ENCODE peak calls at places on chromosomes 4 and X, in seven cellular contexts. One of them, this sample, is unnamed.

GRCh38 chrX:48971325-48972213 is at the start of gene KCND1:
- DNase-seq in germinal center: no peak
- DNase-seq in CD8-positive, alpha-beta memory T cell: no peak
- DNase-seq in activated CD8-positive, alpha-beta memory T cell treated with anti-CD3 and anti-CD28 coated beads for 4 hours: no peak
- DNase-seq in upper lobe of right lung: no peak
- DNase-seq in choroid plexus epithelial cell: peak
- DNase-seq in activated naive CD4-positive, alpha-beta T cell: no peak
- DNase-seq in this sample: no peak

GRCh38 chr4:151626228-151626627 is 134.6 kb downstream of the GATB start:
- DNase-seq in germinal center: no peak
- DNase-seq in CD8-positive, alpha-beta memory T cell: no peak
- DNase-seq in activated CD8-positive, alpha-beta memory T cell treated with anti-CD3 and anti-CD28 coated beads for 4 hours: no peak
- DNase-seq in upper lobe of right lung: no peak
- DNase-seq in choroid plexus epithelial cell: no peak
- DNase-seq in activated naive CD4-positive, alpha-beta T cell: no peak
- DNase-seq in this sample: no peak

GRCh38 chr4:74805601-74806000 is 11.3 kb upstream of the BTC start:
- DNase-seq in germinal center: no peak
- DNase-seq in CD8-positive, alpha-beta memory T cell: no peak
- DNase-seq in activated CD8-positive, alpha-beta memory T cell treated with anti-CD3 and anti-CD28 coated beads for 4 hours: no peak
- DNase-seq in upper lobe of right lung: no peak
- DNase-seq in choroid plexus epithelial cell: peak
- DNase-seq in activated naive CD4-positive, alpha-beta T cell: no peak
- DNase-seq in this sample: no peak

GRCh38 chrX:44843318-44843702 is 511 bp upstream of the DUSP21 start:
- DNase-seq in germinal center: no peak
- DNase-seq in CD8-positive, alpha-beta memory T cell: no peak
- DNase-seq in activated CD8-positive, alpha-beta memory T cell treated with anti-CD3 and anti-CD28 coated beads for 4 hours: no peak
- DNase-seq in upper lobe of right lung: no peak
- DNase-seq in choroid plexus epithelial cell: no peak
- DNase-seq in activated naive CD4-positive, alpha-beta T cell: no peak
- DNase-seq in this sample: no peak

GRCh38 chr4:2231082-2231481 is 10.8 kb downstream of the HAUS3 start:
- DNase-seq in germinal center: no peak
- DNase-seq in CD8-positive, alpha-beta memory T cell: no peak
- DNase-seq in activated CD8-positive, alpha-beta memory T cell treated with anti-CD3 and anti-CD28 coated beads for 4 hours: no peak
- DNase-seq in upper lobe of right lung: no peak
- DNase-seq in choroid plexus epithelial cell: no peak
- DNase-seq in activated naive CD4-positive, alpha-beta T cell: no peak
- DNase-seq in this sample: no peak

GRCh38 chr4:172357006-172357405 is 543.8 kb downstream of the GALNTL6 start:
- DNase-seq in germinal center: no peak
- DNase-seq in CD8-positive, alpha-beta memory T cell: no peak
- DNase-seq in activated CD8-positive, alpha-beta memory T cell treated with anti-CD3 and anti-CD28 coated beads for 4 hours: no peak
- DNase-seq in upper lobe of right lung: no peak
- DNase-seq in choroid plexus epithelial cell: no peak
- DNase-seq in activated naive CD4-positive, alpha-beta T cell: no peak
- DNase-seq in this sample: no peak

GRCh38 chr4:141657550-141657949 is 21.2 kb downstream of the IL15 start:
- DNase-seq in germinal center: no peak
- DNase-seq in CD8-positive, alpha-beta memory T cell: no peak
- DNase-seq in activated CD8-positive, alpha-beta memory T cell treated with anti-CD3 and anti-CD28 coated beads for 4 hours: no peak
- DNase-seq in upper lobe of right lung: no peak
- DNase-seq in choroid plexus epithelial cell: no peak
- DNase-seq in activated naive CD4-positive, alpha-beta T cell: no peak
- DNase-seq in this sample: no peak

GRCh38 chr4:11367371-11367770 is 61.3 kb downstream of the HS3ST1 start:
- DNase-seq in germinal center: no peak
- DNase-seq in CD8-positive, alpha-beta memory T cell: no peak
- DNase-seq in activated CD8-positive, alpha-beta memory T cell treated with anti-CD3 and anti-CD28 coated beads for 4 hours: no peak
- DNase-seq in upper lobe of right lung: no peak
- DNase-seq in choroid plexus epithelial cell: peak
- DNase-seq in activated naive CD4-positive, alpha-beta T cell: no peak
- DNase-seq in this sample: no peak

GRCh38 chrX:113929004-113929403 is 654.9 kb upstream of the HTR2C start:
- DNase-seq in germinal center: no peak
- DNase-seq in CD8-positive, alpha-beta memory T cell: no peak
- DNase-seq in activated CD8-positive, alpha-beta memory T cell treated with anti-CD3 and anti-CD28 coated beads for 4 hours: no peak
- DNase-seq in upper lobe of right lung: no peak
- DNase-seq in choroid plexus epithelial cell: peak
- DNase-seq in activated naive CD4-positive, alpha-beta T cell: no peak
- DNase-seq in this sample: no peak

GRCh38 chr4:128349921-128350320 is 62.3 kb upstream of the PGRMC2 start:
- DNase-seq in germinal center: no peak
- DNase-seq in CD8-positive, alpha-beta memory T cell: no peak
- DNase-seq in activated CD8-positive, alpha-beta memory T cell treated with anti-CD3 and anti-CD28 coated beads for 4 hours: no peak
- DNase-seq in upper lobe of right lung: no peak
- DNase-seq in choroid plexus epithelial cell: peak
- DNase-seq in activated naive CD4-positive, alpha-beta T cell: no peak
- DNase-seq in this sample: no peak

GRCh38 chr4:73692701-73693100 is 47.7 kb upstream of the CXCL8 start:
- DNase-seq in germinal center: no peak
- DNase-seq in CD8-positive, alpha-beta memory T cell: no peak
- DNase-seq in activated CD8-positive, alpha-beta memory T cell treated with anti-CD3 and anti-CD28 coated beads for 4 hours: no peak
- DNase-seq in upper lobe of right lung: no peak
- DNase-seq in choroid plexus epithelial cell: no peak
- DNase-seq in activated naive CD4-positive, alpha-beta T cell: no peak
- DNase-seq in this sample: no peak

GRCh38 chr4:156941940-156942548 is 29.6 kb downstream of the PDGFC start:
- DNase-seq in germinal center: no peak
- DNase-seq in CD8-positive, alpha-beta memory T cell: no peak
- DNase-seq in activated CD8-positive, alpha-beta memory T cell treated with anti-CD3 and anti-CD28 coated beads for 4 hours: no peak
- DNase-seq in upper lobe of right lung: peak
- DNase-seq in choroid plexus epithelial cell: peak
- DNase-seq in activated naive CD4-positive, alpha-beta T cell: no peak
- DNase-seq in this sample: no peak

GRCh38 chr4:22384154-22384553 is 131.7 kb downstream of the ADGRA3 start:
- DNase-seq in germinal center: no peak
- DNase-seq in CD8-positive, alpha-beta memory T cell: no peak
- DNase-seq in activated CD8-positive, alpha-beta memory T cell treated with anti-CD3 and anti-CD28 coated beads for 4 hours: no peak
- DNase-seq in upper lobe of right lung: no peak
- DNase-seq in choroid plexus epithelial cell: no peak
- DNase-seq in activated naive CD4-positive, alpha-beta T cell: no peak
- DNase-seq in this sample: no peak

GRCh38 chrX:13478740-13479451 is 90.5 kb upstream of the EGFL6 start:
- DNase-seq in germinal center: no peak
- DNase-seq in CD8-positive, alpha-beta memory T cell: no peak
- DNase-seq in activated CD8-positive, alpha-beta memory T cell treated with anti-CD3 and anti-CD28 coated beads for 4 hours: no peak
- DNase-seq in upper lobe of right lung: no peak
- DNase-seq in choroid plexus epithelial cell: no peak
- DNase-seq in activated naive CD4-positive, alpha-beta T cell: no peak
- DNase-seq in this sample: no peak

GRCh38 chr4:109302366-109303140 is at the start of gene COL25A1:
- DNase-seq in germinal center: no peak
- DNase-seq in CD8-positive, alpha-beta memory T cell: peak
- DNase-seq in activated CD8-positive, alpha-beta memory T cell treated with anti-CD3 and anti-CD28 coated beads for 4 hours: peak
- DNase-seq in upper lobe of right lung: peak
- DNase-seq in choroid plexus epithelial cell: peak
- DNase-seq in activated naive CD4-positive, alpha-beta T cell: peak
- DNase-seq in this sample: peak

GRCh38 chr4:127560755-127561154 is 72.0 kb upstream of the INTU start:
- DNase-seq in germinal center: no peak
- DNase-seq in CD8-positive, alpha-beta memory T cell: no peak
- DNase-seq in activated CD8-positive, alpha-beta memory T cell treated with anti-CD3 and anti-CD28 coated beads for 4 hours: no peak
- DNase-seq in upper lobe of right lung: no peak
- DNase-seq in choroid plexus epithelial cell: no peak
- DNase-seq in activated naive CD4-positive, alpha-beta T cell: no peak
- DNase-seq in this sample: no peak

GRCh38 chr4:159283697-159284492 is 181.0 kb downstream of the RAPGEF2 start:
- DNase-seq in germinal center: no peak
- DNase-seq in CD8-positive, alpha-beta memory T cell: no peak
- DNase-seq in activated CD8-positive, alpha-beta memory T cell treated with anti-CD3 and anti-CD28 coated beads for 4 hours: no peak
- DNase-seq in upper lobe of right lung: no peak
- DNase-seq in choroid plexus epithelial cell: peak
- DNase-seq in activated naive CD4-positive, alpha-beta T cell: no peak
- DNase-seq in this sample: no peak

GRCh38 chr4:113256946-113257345 is 207.5 kb downstream of the ANK2 start:
- DNase-seq in germinal center: no peak
- DNase-seq in CD8-positive, alpha-beta memory T cell: no peak
- DNase-seq in activated CD8-positive, alpha-beta memory T cell treated with anti-CD3 and anti-CD28 coated beads for 4 hours: no peak
- DNase-seq in upper lobe of right lung: no peak
- DNase-seq in choroid plexus epithelial cell: no peak
- DNase-seq in activated naive CD4-positive, alpha-beta T cell: no peak
- DNase-seq in this sample: no peak

GRCh38 chr4:107153956-107154355 is 117.8 kb upstream of the DKK2 start:
- DNase-seq in germinal center: no peak
- DNase-seq in CD8-positive, alpha-beta memory T cell: no peak
- DNase-seq in activated CD8-positive, alpha-beta memory T cell treated with anti-CD3 and anti-CD28 coated beads for 4 hours: no peak
- DNase-seq in upper lobe of right lung: no peak
- DNase-seq in choroid plexus epithelial cell: peak
- DNase-seq in activated naive CD4-positive, alpha-beta T cell: no peak
- DNase-seq in this sample: no peak

GRCh38 chr4:40506066-40506465 is 123.6 kb downstream of the RBM47 start:
- DNase-seq in germinal center: no peak
- DNase-seq in CD8-positive, alpha-beta memory T cell: no peak
- DNase-seq in activated CD8-positive, alpha-beta memory T cell treated with anti-CD3 and anti-CD28 coated beads for 4 hours: no peak
- DNase-seq in upper lobe of right lung: no peak
- DNase-seq in choroid plexus epithelial cell: no peak
- DNase-seq in activated naive CD4-positive, alpha-beta T cell: no peak
- DNase-seq in this sample: no peak

GRCh38 chr4:108900018-108900417 is 137.2 kb upstream of the ETNPPL start:
- DNase-seq in germinal center: no peak
- DNase-seq in CD8-positive, alpha-beta memory T cell: no peak
- DNase-seq in activated CD8-positive, alpha-beta memory T cell treated with anti-CD3 and anti-CD28 coated beads for 4 hours: no peak
- DNase-seq in upper lobe of right lung: no peak
- DNase-seq in choroid plexus epithelial cell: no peak
- DNase-seq in activated naive CD4-positive, alpha-beta T cell: no peak
- DNase-seq in this sample: no peak

GRCh38 chr4:149465941-149466340 is 349.7 kb downstream of the IQCM start:
- DNase-seq in germinal center: no peak
- DNase-seq in CD8-positive, alpha-beta memory T cell: no peak
- DNase-seq in activated CD8-positive, alpha-beta memory T cell treated with anti-CD3 and anti-CD28 coated beads for 4 hours: no peak
- DNase-seq in upper lobe of right lung: no peak
- DNase-seq in choroid plexus epithelial cell: peak
- DNase-seq in activated naive CD4-positive, alpha-beta T cell: no peak
- DNase-seq in this sample: no peak

GRCh38 chrX:121013897-121014455 is 28.4 kb upstream of the CT47A1 start:
- DNase-seq in germinal center: no peak
- DNase-seq in CD8-positive, alpha-beta memory T cell: no peak
- DNase-seq in activated CD8-positive, alpha-beta memory T cell treated with anti-CD3 and anti-CD28 coated beads for 4 hours: no peak
- DNase-seq in upper lobe of right lung: no peak
- DNase-seq in choroid plexus epithelial cell: no peak
- DNase-seq in activated naive CD4-positive, alpha-beta T cell: no peak
- DNase-seq in this sample: no peak

GRCh38 chr4:101264993-101265815 is 82.1 kb downstream of the PPP3CA start:
- DNase-seq in germinal center: no peak
- DNase-seq in CD8-positive, alpha-beta memory T cell: no peak
- DNase-seq in activated CD8-positive, alpha-beta memory T cell treated with anti-CD3 and anti-CD28 coated beads for 4 hours: no peak
- DNase-seq in upper lobe of right lung: no peak
- DNase-seq in choroid plexus epithelial cell: no peak
- DNase-seq in activated naive CD4-positive, alpha-beta T cell: no peak
- DNase-seq in this sample: no peak

GRCh38 chr4:45453258-45453841 is 670.5 kb downstream of the GABRG1 start:
- DNase-seq in germinal center: no peak
- DNase-seq in CD8-positive, alpha-beta memory T cell: no peak
- DNase-seq in activated CD8-positive, alpha-beta memory T cell treated with anti-CD3 and anti-CD28 coated beads for 4 hours: no peak
- DNase-seq in upper lobe of right lung: no peak
- DNase-seq in choroid plexus epithelial cell: peak
- DNase-seq in activated naive CD4-positive, alpha-beta T cell: no peak
- DNase-seq in this sample: no peak

GRCh38 chrX:21883258-21883657 is 27.5 kb downstream of the YY2 start:
- DNase-seq in germinal center: no peak
- DNase-seq in CD8-positive, alpha-beta memory T cell: no peak
- DNase-seq in activated CD8-positive, alpha-beta memory T cell treated with anti-CD3 and anti-CD28 coated beads for 4 hours: no peak
- DNase-seq in upper lobe of right lung: no peak
- DNase-seq in choroid plexus epithelial cell: peak
- DNase-seq in activated naive CD4-positive, alpha-beta T cell: no peak
- DNase-seq in this sample: no peak

GRCh38 chr4:2417196-2417764 is 1.2 kb downstream of the ZFYVE28 start:
- DNase-seq in germinal center: no peak
- DNase-seq in CD8-positive, alpha-beta memory T cell: no peak
- DNase-seq in activated CD8-positive, alpha-beta memory T cell treated with anti-CD3 and anti-CD28 coated beads for 4 hours: no peak
- DNase-seq in upper lobe of right lung: peak
- DNase-seq in choroid plexus epithelial cell: no peak
- DNase-seq in activated naive CD4-positive, alpha-beta T cell: no peak
- DNase-seq in this sample: peak

GRCh38 chrX:13933851-13934250 is 95.8 kb downstream of the GEMIN8 start:
- DNase-seq in germinal center: no peak
- DNase-seq in CD8-positive, alpha-beta memory T cell: no peak
- DNase-seq in activated CD8-positive, alpha-beta memory T cell treated with anti-CD3 and anti-CD28 coated beads for 4 hours: no peak
- DNase-seq in upper lobe of right lung: no peak
- DNase-seq in choroid plexus epithelial cell: no peak
- DNase-seq in activated naive CD4-positive, alpha-beta T cell: no peak
- DNase-seq in this sample: no peak

This sample was measured in immature natural killer cell.